ENCODE peak calls at places on chromosomes 3 and 15, in six cellular contexts. W is HepG2, T is HCT116, Y is H1, B is K562, C is GM12878. Z is an unnamed sample.

GRCh38 chr15:52680041-52680391 is 828 bp upstream of the ATOSA start:
- DNase-seq in C (no peak), T (no peak), Y (no peak), W (no peak), B (no peak), Z (no peak)

GRCh38 chr3:188310270-188310710 is 156.3 kb downstream of the LPP start:
- DNase-seq in W (no peak), T (no peak), C (no peak), B (no peak), Y (no peak), Z (no peak)

GRCh38 chr15:94460624-94461023 is 229.3 kb downstream of the MCTP2 start:
- DNase-seq in Y (no peak), B (no peak), W (no peak), C (no peak), T (no peak), Z (peak)

GRCh38 chr3:25648107-25648535 is 16.6 kb downstream of the TOP2B start:
- DNase-seq in W (peak), C (peak), Y (peak), B (peak), T (peak), Z (peak)

GRCh38 chr15:35724626-35725025 is 178.7 kb upstream of the DPH6 start:
- DNase-seq in T (no peak), C (no peak), W (no peak), B (no peak), Y (no peak), Z (no peak)

GRCh38 chr3:56086355-56086754 is 381.9 kb downstream of the ERC2 start:
- DNase-seq in B (no peak), T (no peak), W (no peak), Y (no peak), C (no peak), Z (no peak)

GRCh38 chr3:56823984-56824703 is 22.4 kb upstream of the ARHGEF3 start:
- DNase-seq in T (no peak), C (no peak), W (no peak), B (no peak), Y (no peak), Z (no peak)

GRCh38 chr3:152299243-152299976 is 30.7 kb downstream of the MBNL1 start:
- DNase-seq in C (no peak), T (no peak), B (no peak), W (no peak), Y (no peak), Z (no peak)

GRCh38 chr3:112319516-112320276 is 13.3 kb upstream of the CD200 start:
- DNase-seq in B (no peak), T (no peak), C (no peak), Y (no peak), W (no peak), Z (no peak)

GRCh38 chr3:197019021-197019420 is 10.6 kb downstream of the MELTF start:
- DNase-seq in Y (no peak), C (no peak), W (peak), T (no peak), B (no peak), Z (no peak)

GRCh38 chr3:126134219-126134975 is 46.0 kb downstream of the ALDH1L1 start:
- DNase-seq in B (peak), W (peak), Y (no peak), T (peak), C (no peak), Z (peak)

DNA sequence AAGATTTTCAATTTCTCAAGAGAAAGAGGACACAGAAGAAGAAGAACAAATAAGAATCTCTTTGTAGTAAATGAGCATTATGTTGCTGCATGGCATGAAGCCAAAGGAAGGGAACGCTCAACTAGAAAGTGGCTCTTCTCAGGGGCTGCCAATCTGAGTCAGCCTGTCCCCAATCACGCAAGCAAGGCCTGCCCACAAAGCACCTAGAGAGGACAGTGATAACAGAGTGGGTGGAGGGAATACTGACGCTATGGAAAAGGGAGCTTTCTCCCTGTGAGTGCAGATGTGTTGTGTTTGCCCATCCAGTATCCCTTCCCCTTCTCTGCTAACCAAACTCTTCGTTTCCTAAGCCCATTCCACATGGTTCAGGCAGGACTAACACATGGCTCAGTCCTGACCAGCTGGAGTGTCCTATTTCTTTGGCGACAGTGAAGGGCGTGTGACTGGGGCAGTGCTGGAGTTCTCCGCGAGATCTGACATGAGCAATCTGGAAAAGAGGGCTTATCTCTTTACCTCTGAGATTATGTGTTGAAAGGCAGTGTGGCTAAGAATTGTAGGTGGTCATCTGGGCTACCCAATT is 14.2 kb downstream of the FBN1 start:
- DNase-seq in T (no peak), Y (no peak), B (no peak), W (no peak), C (no peak), Z (no peak)
- TF ChIP-seq ZNF274 in T (no peak), Y (no peak), B (no peak), W (no peak), C (no peak), Z (no peak)

GRCh38 chr15:98875309-98875708 is 132.3 kb downstream of the PGPEP1L start:
- DNase-seq in Y (no peak), T (no peak), W (no peak), C (no peak), B (no peak), Z (no peak)

GRCh38 chr15:98878172-98878571 is 129.4 kb downstream of the PGPEP1L start:
- DNase-seq in W (no peak), C (no peak), Y (no peak), B (no peak), T (no peak), Z (no peak)

GRCh38 chr15:98878862-98879261 is 128.7 kb downstream of the PGPEP1L start:
- DNase-seq in B (no peak), T (no peak), Y (no peak), C (no peak), W (no peak), Z (no peak)

GRCh38 chr15:98874773-98875172 is 132.8 kb downstream of the PGPEP1L start:
- DNase-seq in Y (no peak), C (no peak), W (no peak), B (no peak), T (no peak), Z (no peak)

DNA sequence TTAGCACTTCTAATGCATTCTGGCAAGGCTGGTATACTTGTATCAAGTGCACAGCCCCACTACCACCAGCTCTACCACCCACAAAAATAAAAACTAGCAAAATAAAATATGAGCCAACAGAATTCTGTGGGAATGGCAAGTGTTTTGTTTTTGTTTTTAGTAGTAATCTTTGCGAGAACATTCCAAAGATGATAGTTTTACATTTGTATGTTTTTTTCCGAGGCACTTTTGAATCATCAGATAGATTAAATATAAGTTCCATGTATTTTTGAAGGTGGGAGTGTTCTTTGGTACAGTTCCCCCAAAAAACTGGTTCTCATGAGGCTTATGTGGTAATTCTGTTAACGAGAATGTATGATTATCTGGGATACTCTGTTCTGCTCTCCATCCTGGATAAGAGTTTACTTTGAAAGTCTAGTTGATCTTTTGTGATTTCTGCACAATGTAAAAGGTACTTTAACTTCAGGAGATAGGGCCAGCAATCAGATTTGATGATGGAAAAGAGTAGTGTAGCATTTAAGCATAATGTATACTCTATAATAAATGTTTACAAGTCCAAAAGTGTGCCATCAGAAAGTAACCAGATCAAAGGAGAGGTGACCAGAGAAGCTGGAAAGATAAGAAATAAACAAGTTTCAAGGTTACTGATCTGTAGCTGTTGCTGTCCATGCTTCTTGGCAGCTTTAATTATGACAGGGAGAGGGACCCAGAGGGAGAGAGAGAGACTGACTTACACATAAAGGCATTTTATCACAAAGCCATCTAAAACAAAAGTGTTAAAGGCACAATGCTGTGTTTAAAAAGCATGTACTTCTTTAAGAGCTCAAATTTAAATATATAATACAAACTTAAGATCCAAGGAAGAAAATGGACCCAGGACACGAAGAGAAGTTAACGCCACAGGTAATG is 130.9 kb downstream of the PGPEP1L start:
- DNase-seq in C (no peak), Y (no peak), W (no peak), B (no peak), T (no peak), Z (no peak)
- TF ChIP-seq ZNF274 in C (no peak), Y (no peak), W (no peak), B (no peak), T (no peak), Z (no peak)

DNA sequence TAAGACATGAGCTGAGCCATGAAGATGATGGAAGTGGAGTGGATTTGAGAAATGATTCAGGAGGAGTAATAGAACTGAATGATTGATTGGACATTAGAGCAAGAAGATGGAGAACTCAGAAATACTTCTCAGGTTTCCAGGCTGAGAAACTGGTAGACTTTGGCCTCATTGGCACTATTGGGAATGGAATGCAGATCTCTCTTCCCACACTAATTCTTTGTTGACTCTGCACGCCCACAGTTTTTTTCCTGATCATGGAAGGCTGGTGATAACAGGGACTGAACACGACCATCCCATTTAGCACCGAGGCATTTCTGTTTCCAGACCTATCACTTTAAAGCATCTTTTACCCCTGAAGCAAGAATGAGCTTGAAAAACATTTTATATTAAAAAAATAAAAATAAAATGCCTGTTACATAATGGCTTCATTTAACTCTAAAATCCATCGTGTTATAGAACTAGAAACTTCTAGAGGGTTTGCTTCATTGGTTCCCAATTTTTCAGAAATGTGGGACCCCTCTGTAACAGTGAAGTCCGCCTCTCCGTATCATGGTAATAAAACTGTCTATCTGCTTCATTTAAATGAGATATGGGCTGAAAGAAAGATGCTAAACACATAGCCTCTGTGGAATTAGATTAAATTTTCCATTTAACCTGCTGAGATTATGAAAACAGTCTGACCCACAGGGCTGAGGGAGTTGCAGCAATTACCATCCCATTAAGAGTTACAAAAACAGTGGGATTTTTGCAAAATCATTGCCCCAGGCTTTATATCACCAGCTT is 562.0 kb upstream of the CFAP20DC start:
- DNase-seq in T (no peak), B (no peak), C (no peak), W (no peak), Y (no peak), Z (no peak)
- TF ChIP-seq ZNF274 in T (no peak), B (no peak), C (no peak), W (no peak), Y (no peak), Z (no peak)

GRCh38 chr3:186477876-186478275 is 66.3 kb downstream of the CRYGS start:
- DNase-seq in B (no peak), C (no peak), Y (no peak), W (no peak), T (no peak), Z (no peak)
- TF ChIP-seq ZNF274 in B (no peak), C (no peak), Y (no peak), W (no peak), T (no peak), Z (no peak)

GRCh38 chr3:133742351-133743091 is 3.7 kb upstream of the TF start:
- DNase-seq in T (peak), C (peak), W (peak), Y (no peak), B (no peak), Z (no peak)
- TF ChIP-seq ZNF274 in T (no peak), C (no peak), W (peak), Y (no peak), B (no peak), Z (no peak)

Z was measured in NT2/D1.